ENCODE peak calls at places on chromosomes 12 and 14, in four cellular contexts. N is amniotic stem cell, C is T-helper 2 cell, X is Calu3. T is an unnamed sample.

GRCh38 chr12:131089526-131090253 is 136.0 kb downstream of the ADGRD1 start:
- DNase-seq in N (no peak), C (no peak), X (no peak), T (no peak)

GRCh38 chr14:92586966-92587365 is 73.4 kb downstream of the RIN3 start:
- DNase-seq in N (no peak), C (no peak), X (no peak), T (no peak)

GRCh38 chr14:104305511-104306449 is 167.4 kb downstream of the KIF26A start:
- DNase-seq in N (no peak), C (no peak), X (no peak), T (no peak)

GRCh38 chr12:57845478-57846284 is 848 bp downstream of the CTDSP2 start:
- DNase-seq in N (no peak), C (peak), X (peak), T (peak)

GRCh38 chr12:94561943-94562411 is 88.4 kb downstream of the TMCC3 start:
- DNase-seq in N (no peak), C (no peak), X (peak), T (no peak)

GRCh38 chr12:34294137-34294536 is 271.8 kb downstream of the ALG10 start:
- DNase-seq in N (no peak), C (peak), X (no peak), T (no peak)

GRCh38 chr14:96139879-96140278 is 64.8 kb upstream of the BDKRB2 start:
- DNase-seq in N (no peak), C (no peak), X (no peak), T (no peak)

GRCh38 chr12:95277139-95277538 is 59.5 kb downstream of the VEZT start:
- DNase-seq in N (peak), C (no peak), X (no peak), T (no peak)

GRCh38 chr14:81176224-81176623 is 44.5 kb downstream of the GTF2A1 start:
- DNase-seq in N (no peak), C (no peak), X (no peak), T (no peak)

GRCh38 chr12:103140217-103140616 is 182.7 kb downstream of the ASCL1 start:
- DNase-seq in N (no peak), C (no peak), X (no peak), T (peak)

GRCh38 chr12:108305520-108305919 is 33.6 kb downstream of the CMKLR1 start:
- DNase-seq in N (peak), C (no peak), X (peak), T (no peak)

GRCh38 chr12:46792925-46793324 is 32.9 kb downstream of the SLC38A4 start:
- DNase-seq in N (no peak), C (no peak), X (no peak), T (no peak)

GRCh38 chr12:121465921-121466799 is 66.2 kb downstream of the RNF34 start:
- DNase-seq in N (no peak), C (no peak), X (peak), T (peak)

GRCh38 chr12:122871851-122872785 is 23.8 kb downstream of the VPS37B start:
- DNase-seq in N (peak), C (no peak), X (peak), T (no peak)

GRCh38 chr12:95164656-95165055 is 52.6 kb downstream of the FGD6 start:
- DNase-seq in N (no peak), C (no peak), X (no peak), T (no peak)

GRCh38 chr14:92577321-92577742 is 63.8 kb downstream of the RIN3 start:
- DNase-seq in N (no peak), C (no peak), X (no peak), T (no peak)

GRCh38 chr12:121284551-121285390 is 11.7 kb downstream of the CAMKK2 start:
- DNase-seq in N (no peak), C (no peak), X (no peak), T (no peak)

GRCh38 chr12:3745152-3745551 is 7.8 kb downstream of the CRACR2A start:
- DNase-seq in N (no peak), C (no peak), X (no peak), T (no peak)

GRCh38 chr14:32075636-32076277 is 1.3 kb upstream of the ARHGAP5 start:
- DNase-seq in N (no peak), C (no peak), X (peak), T (peak)

GRCh38 chr14:93007225-93007997 is 84.5 kb downstream of the CHGA start:
- DNase-seq in N (peak), C (no peak), X (no peak), T (no peak)

GRCh38 chr14:105158804-105159203 is 9.8 kb downstream of the JAG2 start:
- DNase-seq in N (no peak), C (no peak), X (no peak), T (no peak)

GRCh38 chr12:114425031-114425626 is 19.2 kb upstream of the TBX5 start:
- DNase-seq in N (no peak), C (no peak), X (no peak), T (no peak)

GRCh38 chr12:26697217-26697616 is 135.8 kb downstream of the ITPR2 start:
- DNase-seq in N (no peak), C (no peak), X (no peak), T (no peak)

GRCh38 chr14:32809255-32809654 is 129.4 kb upstream of the NPAS3 start:
- DNase-seq in N (no peak), C (no peak), X (no peak), T (no peak)

GRCh38 chr14:63896278-63896720 is 43.5 kb downstream of the SYNE2 start:
- DNase-seq in N (no peak), C (no peak), X (peak), T (no peak)

GRCh38 chr12:4780624-4781023 is 60.4 kb downstream of the GALNT8 start:
- DNase-seq in N (no peak), C (no peak), X (no peak), T (no peak)

GRCh38 chr12:109939504-109939903 is 39.4 kb downstream of the TCHP start:
- DNase-seq in N (no peak), C (no peak), X (no peak), T (no peak)

GRCh38 chr12:65720136-65720535 is 104.1 kb upstream of the HMGA2 start:
- DNase-seq in N (no peak), C (no peak), X (no peak), T (no peak)

GRCh38 chr12:108833757-108834472 is 23.5 kb downstream of the SSH1 start:
- DNase-seq in N (no peak), C (no peak), X (peak), T (no peak)

GRCh38 chr14:33578461-33579216 is 372.2 kb downstream of the EGLN3 start:
- DNase-seq in N (no peak), C (no peak), X (no peak), T (no peak)

GRCh38 chr14:54902143-54902520 is 494 bp downstream of the GCH1 start:
- DNase-seq in N (peak), C (peak), X (peak), T (peak)

GRCh38 chr14:52314521-52315354 is 626 bp downstream of the PTGER2 start:
- DNase-seq in N (no peak), C (no peak), X (peak), T (peak)

GRCh38 chr12:52632656-52633055 is 14.3 kb upstream of the KRT73 start:
- DNase-seq in N (no peak), C (no peak), X (no peak), T (no peak)

GRCh38 chr14:102937331-102938175 is 15.1 kb downstream of the AMN start:
- DNase-seq in N (no peak), C (no peak), X (no peak), T (no peak)

T was measured in SK-N-DZ.